ENCODE peak calls at places on chromosome 2, in five cellular contexts. A is mammary epithelial cell, N is neural progenitor cell, U is spleen, E is hepatocyte. W is an unnamed sample.

GRCh38 chr2:190696792-190697398 is 48.0 kb downstream of the NAB1 start:
- DNase-seq in A (no peak), N (peak; percentile 75), U (no peak), E (peak; percentile 28), W (peak; percentile 30)

GRCh38 chr2:107735206-107735605 is 91.5 kb upstream of the RGPD4 start:
- DNase-seq in A (no peak), N (no peak), U (no peak), E (no peak), W (no peak)

GRCh38 chr2:151560289-151560688 is 150.6 kb downstream of the RIF1 start:
- DNase-seq in A (peak; percentile 32), N (no peak), U (no peak), E (peak; percentile 60), W (no peak)

GRCh38 chr2:145323512-145323911 is 803.6 kb upstream of the ZEB2 start:
- DNase-seq in A (peak; percentile 74), N (no peak), U (no peak), E (no peak), W (no peak)

GRCh38 chr2:209977386-209978239 is 24.8 kb upstream of the RPE start:
- DNase-seq in A (peak; percentile 9), N (peak; percentile 33), U (no peak), E (peak; percentile 40), W (peak; percentile 36)

GRCh38 chr2:194556639-194557038 is 1100.4 kb upstream of the SLC39A10 start:
- DNase-seq in A (no peak), N (no peak), U (no peak), E (no peak), W (no peak)

GRCh38 chr2:16005819-16006536 is 65.6 kb downstream of the MYCN start:
- DNase-seq in A (peak; percentile 83), N (no peak), U (no peak), E (peak; percentile 76), W (peak; percentile 52)

GRCh38 chr2:156196031-156196430 is 136.5 kb downstream of the NR4A2 start:
- DNase-seq in A (no peak), N (no peak), U (no peak), E (no peak), W (no peak)

GRCh38 chr2:178268435-178268834 is 74.1 kb downstream of the OSBPL6 start:
- DNase-seq in A (peak; percentile 39), N (no peak), U (no peak), E (no peak), W (no peak)

GRCh38 chr2:88683160-88684021 is 8.1 kb upstream of the RPIA start:
- DNase-seq in A (peak; percentile 6), N (peak; percentile 20), U (no peak), E (no peak), W (peak; percentile 21)

GRCh38 chr2:69559696-69560482 is 83.7 kb downstream of the AAK1 start:
- DNase-seq in A (peak; percentile 51), N (peak; percentile 81), U (no peak), E (peak; percentile 72), W (no peak)

GRCh38 chr2:95334916-95335641 is 37.9 kb downstream of the KCNIP3 start:
- DNase-seq in A (peak; percentile 37), N (no peak), U (peak; percentile 20), E (no peak), W (no peak)

GRCh38 chr2:37376421-37377186 is 32.2 kb downstream of the QPCT start:
- DNase-seq in A (peak; percentile 88), N (no peak), U (no peak), E (peak; percentile 65), W (no peak)

GRCh38 chr2:47309952-47310800 is 92.8 kb upstream of the MSH2 start:
- DNase-seq in A (no peak), N (peak; percentile 45), U (peak; percentile 84), E (peak; percentile 84), W (peak; percentile 93)

GRCh38 chr2:174827371-174828369 is 63.4 kb upstream of the CHRNA1 start:
- DNase-seq in A (peak; percentile 54), N (peak; percentile 11), U (no peak), E (peak; percentile 57), W (no peak)

GRCh38 chr2:9950521-9951271 is 797 bp upstream of the GRHL1 start:
- DNase-seq in A (peak; percentile 35), N (peak; percentile 74), U (peak; percentile 91), E (peak; percentile 74), W (peak; percentile 62)
- TF ChIP-seq CTCF in A (no peak), N (no peak), U (no peak), E (no peak), W (no peak)

DNA sequence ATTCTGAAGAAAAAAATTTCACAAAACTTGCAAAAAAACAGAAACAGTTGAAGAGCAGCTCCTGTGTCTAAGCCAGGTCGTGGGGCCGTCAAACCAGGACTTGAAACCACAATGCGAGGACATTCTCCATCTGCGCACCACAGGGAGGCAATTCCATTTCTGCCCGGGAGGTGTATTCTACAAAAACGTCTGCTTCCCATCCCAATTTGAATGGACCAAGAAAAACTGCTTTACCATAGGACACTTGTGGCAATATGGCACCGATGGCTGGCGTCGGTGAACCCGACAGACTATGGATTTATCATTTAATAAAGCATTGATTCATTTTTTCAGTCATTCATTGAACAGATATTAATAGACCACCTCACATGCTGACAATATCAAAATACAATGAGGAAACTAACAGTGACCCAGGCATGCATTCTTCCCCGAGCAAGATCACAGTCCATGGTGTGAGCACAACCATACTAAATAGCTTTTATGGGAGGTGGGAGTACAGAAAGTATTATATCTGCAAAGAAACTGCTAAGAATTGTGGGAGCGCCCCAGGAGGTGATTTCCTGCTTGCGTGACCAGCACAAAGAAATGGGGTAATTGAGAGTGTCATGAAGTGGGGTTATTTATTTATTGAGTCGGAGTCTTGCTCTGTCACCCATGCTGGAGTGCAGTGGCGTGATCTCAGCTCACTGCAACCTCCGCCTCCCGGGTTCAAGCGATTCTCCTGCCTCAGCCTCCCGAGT is 10.5 kb upstream of the ZAP70 start:
- DNase-seq in A (no peak), N (no peak), U (no peak), E (no peak), W (no peak)
- H3K27me3 ChIP-seq in A (no peaks in the 10 kb centered on the region), N (no peaks in the 10 kb centered on the region), U (peaks cover 9% of the 10 kb centered on the region), E (no peaks in the 10 kb centered on the region), W (no peaks in the 10 kb centered on the region)

GRCh38 chr2:133262888-133263287 is 305.4 kb downstream of the NCKAP5 start:
- DNase-seq in A (peak; percentile 19), N (peak; percentile 11), U (no peak), E (no peak), W (no peak)
- TF ChIP-seq CTCF in A (peak; percentile 18), N (peak; percentile 55), U (no peak), E (peak; percentile 27), W (peak; percentile 25)

DNA sequence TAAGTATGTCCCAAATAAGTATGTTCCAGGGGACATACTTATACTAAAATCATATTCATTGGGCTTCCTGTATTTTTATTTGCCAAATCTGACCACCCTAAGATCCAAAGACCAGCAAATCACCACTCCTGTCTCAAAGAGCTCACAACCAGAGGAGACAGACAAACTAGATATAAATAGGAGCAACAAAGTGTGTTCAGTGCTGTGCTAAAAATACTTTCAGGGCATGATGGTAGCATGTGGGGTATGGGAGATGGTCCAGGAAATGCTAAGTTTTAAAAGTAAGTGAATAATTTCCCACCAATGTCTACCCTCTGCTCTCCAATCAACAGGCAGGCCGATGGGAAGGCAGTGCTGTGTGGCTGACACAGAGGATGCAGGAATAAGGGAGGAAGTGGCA is 87.1 kb downstream of the C1QL2 start:
- DNase-seq in A (no peak), N (no peak), U (no peak), E (no peak), W (no peak)
- H3K27me3 ChIP-seq in A (no peaks in the 10 kb centered on the region), N (no peaks in the 10 kb centered on the region), U (peaks cover 41% of the 10 kb centered on the region), E (no peaks in the 10 kb centered on the region), W (no peaks in the 10 kb centered on the region)

GRCh38 chr2:110669079-110669478 is 8.8 kb downstream of the BUB1 start:
- DNase-seq in A (no peak), N (no peak), U (no peak), E (no peak), W (no peak)
- TF ChIP-seq CTCF in A (no peak), N (no peak), U (no peak), E (no peak), W (no peak)